ENCODE peak calls at places on chromosomes 11 and 22, in seven cellular contexts. W is psoas muscle; K is IMR-90; M is CD8-positive, alpha-beta memory T cell; E is HCT116; H is GM06990; O is bronchial epithelial cell. R is an unnamed sample.

GRCh38 chr22:37358917-37359316 is 68.4 kb downstream of the ELFN2 start:
- DNase-seq in K (peak; percentile 39), W (no peak), E (no peak), H (no peak), M (no peak), O (peak; percentile 11), R (peak; percentile 69)

GRCh38 chr11:11349870-11350325 is 3.2 kb downstream of the CSNK2A3 start:
- DNase-seq in W (no peak), E (no peak), M (no peak), K (peak; percentile 90), H (no peak), O (no peak), R (peak; percentile 63)

GRCh38 chr22:33210129-33210784 is 152.1 kb upstream of the SYN3 start:
- DNase-seq in H (peak; percentile 52), K (peak; percentile 9), M (no peak), W (no peak), O (peak; percentile 32), E (no peak), R (peak; percentile 61)

GRCh38 chr11:68954970-68955958 is 25.5 kb downstream of the MRGPRD start:
- DNase-seq in E (no peak), K (peak; percentile 45), H (no peak), W (peak; percentile 64), M (no peak), O (peak; percentile 10), R (no peak)

GRCh38 chr11:16007514-16007913 is 348.8 kb downstream of the SOX6 start:
- DNase-seq in H (no peak), E (no peak), O (no peak), M (no peak), K (no peak), W (no peak), R (no peak)

GRCh38 chr22:46336119-46337078 is 885 bp downstream of the TRMU start:
- DNase-seq in E (no peak), O (peak; percentile 26), W (peak; percentile 65), H (no peak), M (no peak), K (peak; percentile 8), R (peak; percentile 59)

GRCh38 chr11:108616549-108616948 is 23.0 kb upstream of the EXPH5 start:
- DNase-seq in K (peak; percentile 74), M (no peak), H (no peak), O (peak; percentile 100), W (no peak), E (peak; percentile 96), R (peak; percentile 93)

GRCh38 chr11:35088676-35089075 is 50.3 kb upstream of the CD44 start:
- DNase-seq in K (peak; percentile 21), O (peak; percentile 91), E (no peak), M (no peak), H (no peak), W (no peak), R (peak; percentile 74)

GRCh38 chr11:15816270-15816871 is 540.0 kb downstream of the SOX6 start:
- DNase-seq in K (peak; percentile 92), W (no peak), H (no peak), E (no peak), M (no peak), O (peak; percentile 93), R (peak; percentile 74)

GRCh38 chr11:27557223-27557622 is 50.7 kb upstream of the LIN7C start:
- DNase-seq in E (no peak), M (no peak), K (peak; percentile 73), O (no peak), H (no peak), W (no peak), R (peak; percentile 30)

GRCh38 chr22:24097961-24098391 is 83.3 kb upstream of the SUSD2 start:
- DNase-seq in M (no peak), W (no peak), H (no peak), K (no peak), O (no peak), E (no peak), R (no peak)

GRCh38 chr11:66278396-66279091 is 569 bp downstream of the CNIH2 start:
- DNase-seq in O (no peak), M (no peak), H (no peak), W (peak; percentile 42), E (no peak), K (no peak), R (peak; percentile 59)

GRCh38 chr22:50282361-50283144 is 12.4 kb upstream of the MAPK11 start:
- DNase-seq in H (no peak), M (no peak), E (peak; percentile 77), W (no peak), K (peak; percentile 77), O (peak; percentile 93), R (peak; percentile 74)

GRCh38 chr22:44570476-44571445 is 72.7 kb upstream of the RTL6 start:
- DNase-seq in W (peak; percentile 28), O (no peak), E (no peak), H (no peak), M (no peak), K (no peak), R (no peak)

GRCh38 chr22:32650553-32651345 is 150.8 kb upstream of the TIMP3 start:
- DNase-seq in E (no peak), M (no peak), H (no peak), O (no peak), W (no peak), K (peak; percentile 69), R (peak; percentile 94)

DNA sequence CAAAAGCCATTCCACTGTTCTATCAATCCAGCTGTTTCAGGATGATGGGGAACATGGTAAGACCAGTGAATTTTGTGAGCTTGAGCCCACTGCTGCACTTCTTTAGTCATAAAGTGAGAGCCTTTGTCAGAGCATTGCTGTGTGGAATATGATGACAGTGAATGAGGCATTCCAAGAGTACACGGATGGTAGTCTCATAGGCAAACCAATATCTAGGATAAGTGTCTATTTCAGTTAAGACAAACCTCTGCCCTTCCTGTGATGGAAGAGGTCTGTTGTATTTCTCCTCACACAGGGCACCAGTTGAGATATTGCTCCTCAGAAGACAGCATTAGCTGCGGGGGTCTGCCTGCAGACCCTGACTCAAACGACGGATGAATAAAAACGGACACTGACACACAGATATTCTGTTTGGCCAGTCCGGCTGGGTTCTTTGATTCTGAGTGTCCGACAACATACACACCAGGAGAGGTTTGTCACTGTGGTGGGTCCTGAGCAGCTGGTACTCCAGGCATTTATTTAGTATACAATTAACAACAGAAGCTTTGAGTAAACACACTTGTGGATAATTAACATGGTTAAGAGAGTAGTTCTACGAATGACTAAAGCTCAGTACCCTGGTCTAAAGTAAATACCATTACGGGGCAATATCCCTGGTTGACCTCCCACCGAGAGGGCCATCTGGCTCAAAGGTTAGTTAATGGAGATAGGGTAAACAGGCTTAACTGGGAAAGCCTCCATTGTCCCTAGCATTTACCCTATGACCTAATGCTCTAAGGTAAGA is 121.7 kb downstream of the ZNF280B start:
- DNase-seq in O (no peak), E (no peak), M (no peak), K (no peak), H (no peak), W (no peak), R (no peak)
- H3K27me3 ChIP-seq in O (no peaks in the 10 kb centered on the region), E (peaks cover 55% of the 10 kb centered on the region), M (no peaks in the 10 kb centered on the region), K (no peaks in the 10 kb centered on the region), H (no peaks in the 10 kb centered on the region), W (no peaks in the 10 kb centered on the region), R (peaks cover 19% of the 10 kb centered on the region)

DNA sequence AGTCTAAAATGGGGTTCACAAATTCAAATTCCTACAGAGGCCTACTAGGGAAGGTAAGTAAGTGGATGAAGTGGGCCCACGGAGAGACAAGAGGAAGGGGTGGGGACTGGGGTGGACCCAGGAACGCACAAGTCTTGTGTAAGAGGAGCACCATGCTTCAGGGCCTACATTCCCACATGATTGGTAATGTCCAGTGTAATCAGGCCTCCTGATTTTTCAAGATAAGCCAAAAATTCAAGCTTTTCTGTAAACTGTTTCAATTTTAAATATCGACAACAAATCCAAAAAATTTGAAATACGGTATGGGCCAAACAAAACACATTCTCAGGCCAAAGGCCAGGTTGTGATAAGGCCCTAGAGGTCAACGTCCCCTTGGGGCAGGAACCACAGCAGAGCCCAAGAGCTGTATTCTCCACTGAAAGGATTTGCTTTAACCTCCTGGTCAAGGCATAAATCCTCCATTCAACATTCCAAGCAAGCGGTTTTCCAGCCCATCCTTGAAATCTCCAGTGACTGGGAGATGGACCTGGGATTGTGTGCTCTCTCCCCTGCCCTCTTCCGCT is 116.4 kb downstream of the TRIM29 start:
- DNase-seq in W (no peak), E (no peak), K (no peak), M (no peak), H (no peak), O (no peak), R (no peak)
- H3K27me3 ChIP-seq in W (no peaks in the 10 kb centered on the region), E (peaks cover 12% of the 10 kb centered on the region), K (peaks cover 7% of the 10 kb centered on the region), M (peaks cover 5% of the 10 kb centered on the region), H (no peaks in the 10 kb centered on the region), O (peaks cover 4% of the 10 kb centered on the region), R (peaks cover 35% of the 10 kb centered on the region)

DNA sequence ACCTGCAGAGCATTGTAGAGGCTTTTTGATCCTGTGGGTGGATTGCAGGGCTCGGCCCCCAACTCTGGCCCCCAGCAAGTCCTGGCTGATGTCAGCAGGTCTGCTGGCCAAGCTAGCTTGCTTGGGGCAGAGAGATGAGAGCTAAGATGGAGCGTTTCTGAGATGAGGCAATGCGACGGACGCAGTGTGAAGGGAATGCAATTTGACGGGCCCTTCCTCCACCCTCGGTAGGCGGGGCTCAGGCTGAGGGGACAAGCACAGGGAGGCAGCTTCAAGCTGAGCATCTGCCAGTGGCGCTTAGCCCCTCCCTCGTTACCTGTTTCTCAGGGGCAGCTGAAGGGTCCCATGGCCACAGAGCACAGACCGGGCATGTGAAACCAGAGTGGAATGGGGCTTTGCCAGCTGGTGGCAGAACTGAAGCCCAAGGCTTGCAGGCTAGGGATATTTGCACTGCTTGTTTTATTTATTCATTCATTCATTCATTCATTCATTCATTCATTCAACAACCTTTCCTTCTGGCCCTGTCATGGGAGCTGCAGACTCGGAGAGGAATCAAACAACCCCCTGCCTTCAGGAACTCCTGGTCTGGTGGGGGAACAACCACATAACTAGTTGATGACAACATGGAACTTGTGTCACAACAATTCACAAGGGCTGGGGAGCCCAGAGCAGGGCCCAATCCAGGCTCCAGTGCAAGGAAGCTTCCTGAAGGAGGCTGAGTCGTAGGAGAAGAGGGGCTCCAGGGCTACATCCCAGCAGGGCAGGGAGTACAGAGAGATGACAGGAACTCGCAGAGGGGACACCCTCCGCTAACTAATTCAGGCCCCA is 66.8 kb downstream of the THAP12 start:
- DNase-seq in H (no peak), K (no peak), O (no peak), M (no peak), W (peak; percentile 62), E (no peak), R (peak; percentile 45)
- H3K27me3 ChIP-seq in H (peaks cover 1% of the 10 kb centered on the region), K (peaks cover 53% of the 10 kb centered on the region), O (no peaks in the 10 kb centered on the region), M (no peaks in the 10 kb centered on the region), W (no peaks in the 10 kb centered on the region), E (no peaks in the 10 kb centered on the region), R (peaks cover 4% of the 10 kb centered on the region)

GRCh38 chr11:120645639-120646038 is 134.1 kb downstream of the GRIK4 start:
- DNase-seq in O (no peak), H (no peak), W (no peak), E (no peak), K (no peak), M (no peak), R (no peak)

GRCh38 chr11:120649316-120649715 is 137.8 kb downstream of the GRIK4 start:
- DNase-seq in K (no peak), M (no peak), H (no peak), E (no peak), W (no peak), O (no peak), R (no peak)

GRCh38 chr11:120646206-120646605 is 134.7 kb downstream of the GRIK4 start:
- DNase-seq in W (no peak), K (no peak), H (no peak), E (no peak), M (no peak), O (no peak), R (no peak)

GRCh38 chr11:120648706-120649250 is 137.2 kb downstream of the GRIK4 start:
- DNase-seq in M (no peak), K (no peak), E (no peak), H (no peak), W (no peak), O (no peak), R (no peak)

GRCh38 chr11:120647681-120648080 is 136.1 kb downstream of the GRIK4 start:
- DNase-seq in O (no peak), W (no peak), M (no peak), K (no peak), E (no peak), H (no peak), R (no peak)
- H3K27me3 ChIP-seq in O (peaks cover 5% of the 10 kb centered on the region), W (no peaks in the 10 kb centered on the region), M (no peaks in the 10 kb centered on the region), K (peaks cover 26% of the 10 kb centered on the region), E (peaks cover 26% of the 10 kb centered on the region), H (no peaks in the 10 kb centered on the region), R (peaks cover 29% of the 10 kb centered on the region)

R was measured in GM23248.